ENCODE peak calls at places on chromosomes 11 and 22, in four cellular contexts. V is uterus, A is OCI-M1, P is ACHN. S is an unnamed sample.

GRCh38 chr11:79076526-79077115 is 364.2 kb downstream of the TENM4 start:
- DNase-seq in P (peak; percentile 19), V (peak; percentile 47), A (peak; percentile 77), S (no peak)

GRCh38 chr11:65298655-65299179 is 15.9 kb upstream of the CDC42EP2 start:
- DNase-seq in A (no peak), P (no peak), V (peak; percentile 92), S (no peak)

GRCh38 chr11:12606597-12606996 is 67.6 kb upstream of the TEAD1 start:
- DNase-seq in A (no peak), V (no peak), P (peak; percentile 38), S (no peak)

GRCh38 chr11:1501421-1502167 is 15.0 kb upstream of the MOB2 start:
- DNase-seq in V (no peak), P (no peak), A (no peak), S (no peak)

GRCh38 chr22:29879738-29880137 is 3.2 kb upstream of the MTMR3 start:
- DNase-seq in V (no peak), P (no peak), A (peak; percentile 27), S (no peak)

GRCh38 chr11:97610854-97611253 is 1221.0 kb downstream of the JRKL start:
- DNase-seq in A (no peak), V (no peak), P (no peak), S (no peak)

GRCh38 chr11:130068546-130068985 is 1.1 kb upstream of the APLP2 start:
- DNase-seq in V (no peak), A (no peak), P (no peak), S (no peak)

GRCh38 chr11:85723088-85723487 is 37.1 kb upstream of the CCDC89 start:
- DNase-seq in P (no peak), V (no peak), A (no peak), S (no peak)

GRCh38 chr22:22210375-22210774 is 34.2 kb upstream of the VPREB1 start:
- DNase-seq in P (peak; percentile 61), V (no peak), A (no peak), S (no peak)

GRCh38 chr11:1889941-1890855 is 1.5 kb downstream of the PRR33 start:
- DNase-seq in P (no peak), V (peak; percentile 20), A (no peak), S (no peak)

GRCh38 chr11:93890441-93891051 is 40.1 kb upstream of the VSTM5 start:
- DNase-seq in P (no peak), A (no peak), V (no peak), S (no peak)

GRCh38 chr11:103418014-103418413 is 308.8 kb downstream of the DYNC2H1 start:
- DNase-seq in P (no peak), V (no peak), A (no peak), S (no peak)

GRCh38 chr22:36177160-36177559 is 16.6 kb upstream of the APOL3 start:
- DNase-seq in P (no peak), V (no peak), A (no peak), S (no peak)

GRCh38 chr11:119533931-119534694 is 111.1 kb upstream of the THY1 start:
- DNase-seq in V (peak; percentile 59), P (peak; percentile 59), A (peak; percentile 93), S (peak; percentile 51)

GRCh38 chr11:44333271-44334218 is 23.6 kb upstream of the ALX4 start:
- DNase-seq in P (no peak), V (no peak), A (peak; percentile 83), S (no peak)

GRCh38 chr11:120413480-120413879 is 77.3 kb downstream of the ARHGEF12 start:
- DNase-seq in P (no peak), V (no peak), A (no peak), S (no peak)

GRCh38 chr11:134043821-134044420 is 25.0 kb upstream of the JAM3 start:
- DNase-seq in V (no peak), A (no peak), P (no peak), S (no peak)

GRCh38 chr11:111736191-111736590 is 30.0 kb downstream of the PPP2R1B start:
- DNase-seq in P (peak; percentile 34), A (no peak), V (peak; percentile 42), S (no peak)

GRCh38 chr11:67626970-67627369 is 2.8 kb downstream of the NUDT8 start:
- DNase-seq in A (no peak), P (no peak), V (no peak), S (no peak)

GRCh38 chr11:43738600-43739409 is 58.3 kb downstream of the HSD17B12 start:
- DNase-seq in P (no peak), V (no peak), A (peak; percentile 91), S (no peak)

S was measured in memory B cell.